ENCODE peak calls at places on chromosomes 11 and 22, in four cellular contexts. J is CD4-positive, alpha-beta T cell; P is astrocyte of the spinal cord; W is pancreas. O is an unnamed sample.

GRCh38 chr11:61963016-61963281 is 4.5 kb downstream of the FTH1 start:
- DNase-seq in P (no peak), W (no peak), J (no peak), O (no peak)

GRCh38 chr11:132685174-132685611 is 847.1 kb downstream of the OPCML start:
- DNase-seq in P (peak), J (no peak), W (no peak), O (no peak)

GRCh38 chr11:62538470-62539237 is 8.0 kb downstream of the AHNAK start:
- DNase-seq in W (no peak), J (no peak), P (no peak), O (no peak)

GRCh38 chr11:111846063-111846462 is 25.3 kb downstream of the ALG9 start:
- DNase-seq in J (no peak), W (no peak), P (peak), O (no peak)

GRCh38 chr11:31303644-31304043 is 65.9 kb downstream of the DCDC1 start:
- DNase-seq in W (peak), J (no peak), P (no peak), O (no peak)

GRCh38 chr11:43567396-43567975 is 113.1 kb upstream of the HSD17B12 start:
- DNase-seq in P (peak), W (no peak), J (no peak), O (no peak)

GRCh38 chr22:47107431-47107830 is 345.0 kb downstream of the TBC1D22A start:
- DNase-seq in J (no peak), P (peak), W (no peak), O (no peak)

GRCh38 chr11:104968365-104968855 is at the start of gene CASP4:
- DNase-seq in P (peak), J (no peak), W (peak), O (no peak)

GRCh38 chr22:37310815-37311595 is 28.7 kb downstream of the CYTH4 start:
- DNase-seq in J (no peak), W (no peak), P (no peak), O (no peak)

GRCh38 chr11:76638267-76639197 is 32.0 kb downstream of the LRRC32 start:
- DNase-seq in J (no peak), P (no peak), W (no peak), O (no peak)

GRCh38 chr11:103779054-103779453 is 257.4 kb upstream of the DDI1 start:
- DNase-seq in P (peak), J (no peak), W (no peak), O (no peak)

GRCh38 chr22:50347157-50347556 is 4.0 kb downstream of the PPP6R2 start:
- DNase-seq in J (no peak), W (no peak), P (no peak), O (no peak)

GRCh38 chr11:15885913-15886698 is 470.2 kb downstream of the SOX6 start:
- DNase-seq in J (no peak), P (no peak), W (no peak), O (no peak)

GRCh38 chr22:48688366-48688765 is 1139.3 kb downstream of the BRD1 start:
- DNase-seq in P (no peak), J (no peak), W (no peak), O (no peak)

GRCh38 chr11:27353593-27354358 is 9.2 kb downstream of the CCDC34 start:
- DNase-seq in J (no peak), P (peak), W (no peak), O (no peak)

GRCh38 chr22:24518774-24519485 is 23.8 kb downstream of the UPB1 start:
- DNase-seq in W (no peak), J (no peak), P (no peak), O (no peak)

GRCh38 chr11:34468209-34468841 is 29.6 kb downstream of the CAT start:
- DNase-seq in P (peak), W (no peak), J (peak), O (no peak)

GRCh38 chr11:12276831-12277475 is 100.4 kb upstream of the PARVA start:
- DNase-seq in J (no peak), W (no peak), P (no peak), O (no peak)

GRCh38 chr22:29478326-29479276 is 1.4 kb upstream of the NEFH start:
- DNase-seq in P (no peak), J (peak), W (no peak), O (peak)

GRCh38 chr11:61545341-61545740 is 35.5 kb downstream of the SYT7 start:
- DNase-seq in J (no peak), P (no peak), W (no peak), O (no peak)

GRCh38 chr11:22433066-22433450 is 94.9 kb downstream of the SLC17A6 start:
- DNase-seq in W (no peak), J (no peak), P (no peak), O (no peak)

GRCh38 chr11:67266424-67267187 is at the start of gene GRK2:
- DNase-seq in P (no peak), W (no peak), J (no peak), O (peak)

GRCh38 chr22:38109391-38110000 is 988 bp downstream of the BAIAP2L2 start:
- DNase-seq in W (no peak), P (no peak), J (no peak), O (no peak)

GRCh38 chr11:33694346-33695050 is 6.1 kb downstream of the C11orf91 start:
- DNase-seq in J (no peak), W (no peak), P (no peak), O (no peak)

GRCh38 chr11:45225961-45226871 is 59.9 kb downstream of the SYT13 start:
- DNase-seq in J (no peak), P (no peak), W (no peak), O (no peak)

GRCh38 chr22:20142711-20143621 is 7.9 kb downstream of the CCDC188 start:
- DNase-seq in P (no peak), J (no peak), W (no peak), O (no peak)

GRCh38 chr22:48333323-48333763 is 1494.3 kb downstream of the BRD1 start:
- DNase-seq in W (no peak), P (no peak), J (no peak), O (no peak)

GRCh38 chr22:46429327-46429853 is 93.9 kb downstream of the TRMU start:
- DNase-seq in W (no peak), P (no peak), J (no peak), O (no peak)

GRCh38 chr22:41048791-41049717 is 43.3 kb upstream of the EP300 start:
- DNase-seq in J (no peak), W (peak), P (peak), O (no peak)

GRCh38 chr22:30045001-30045887 is 35.0 kb upstream of the HORMAD2 start:
- DNase-seq in J (no peak), W (no peak), P (no peak), O (no peak)

GRCh38 chr11:1336836-1337646 is 27.6 kb upstream of the TOLLIP start:
- DNase-seq in W (no peak), J (peak), P (no peak), O (peak)

GRCh38 chr22:24046024-24046423 is 34.9 kb downstream of the CABIN1 start:
- DNase-seq in J (no peak), P (no peak), W (no peak), O (no peak)

GRCh38 chr11:130383363-130384168 is 44.8 kb downstream of the ADAMTS8 start:
- DNase-seq in J (no peak), W (no peak), P (peak), O (no peak)

GRCh38 chr22:41364233-41364632 is 17.5 kb upstream of the TEF start:
- DNase-seq in P (no peak), J (no peak), W (no peak), O (no peak)

GRCh38 chr11:124586247-124586860 is 16.6 kb downstream of the OR8A1 start:
- DNase-seq in J (peak), P (peak), W (peak), O (no peak)
- TF ChIP-seq CTCF in J (peak), P (peak), W (peak), O (peak)

DNA sequence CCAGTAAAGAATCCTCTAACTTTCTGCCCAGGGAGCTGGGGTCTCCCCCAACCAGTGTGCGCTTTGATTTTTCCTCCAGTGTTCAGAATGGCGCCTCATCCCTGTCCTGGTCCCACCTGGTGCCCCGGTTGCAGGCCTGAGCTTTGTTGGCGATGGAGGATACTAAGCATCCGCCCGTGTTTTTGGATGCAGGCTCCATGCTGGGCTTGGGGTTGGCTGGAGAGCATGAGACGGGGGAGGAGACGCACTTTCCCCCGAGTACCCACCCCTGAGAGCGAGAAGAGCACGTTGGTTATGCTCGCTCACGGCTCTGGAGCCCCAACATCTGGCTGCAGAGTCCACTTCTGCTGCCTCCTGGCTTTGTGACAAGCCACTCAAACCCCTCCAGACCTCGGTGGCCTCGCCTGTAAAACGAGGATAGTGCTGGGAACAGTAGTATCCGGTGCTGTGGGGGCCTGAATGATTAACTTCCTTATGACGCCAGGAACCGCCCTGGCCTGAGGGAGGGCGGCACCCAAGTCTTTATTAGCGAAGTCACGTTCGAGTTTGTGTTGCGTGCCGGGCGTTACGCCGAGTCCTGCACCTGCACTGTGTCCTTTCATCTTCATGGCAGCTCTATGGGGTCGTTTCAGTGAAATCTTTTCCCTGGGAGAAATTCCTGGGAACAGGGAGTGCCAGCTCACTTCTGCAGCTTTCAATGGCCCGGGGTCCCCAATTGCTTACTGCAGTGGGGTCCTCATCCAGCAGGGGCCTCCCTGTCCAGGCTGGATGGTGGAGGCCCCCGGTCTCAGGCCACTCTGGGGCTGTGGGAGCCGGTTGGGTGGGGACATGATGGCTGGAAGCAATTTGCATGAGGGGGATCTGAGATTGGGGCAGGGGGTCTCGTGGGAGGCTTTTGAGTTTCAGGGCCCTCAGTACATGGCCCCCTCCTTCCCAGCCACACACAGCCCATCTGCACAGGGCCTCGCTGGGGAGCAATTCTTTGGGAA is 25.5 kb downstream of the MRGPRD start:
- DNase-seq in J (no peak), W (no peak), P (peak), O (no peak)
- TF ChIP-seq CTCF in J (no peak), W (no peak), P (no peak), O (no peak)

GRCh38 chr11:128886401-128887119 is 4.6 kb upstream of the KCNJ5 start:
- DNase-seq in W (peak), P (no peak), J (no peak), O (no peak)
- TF ChIP-seq CTCF in W (peak), P (peak), J (no peak), O (no peak)

DNA sequence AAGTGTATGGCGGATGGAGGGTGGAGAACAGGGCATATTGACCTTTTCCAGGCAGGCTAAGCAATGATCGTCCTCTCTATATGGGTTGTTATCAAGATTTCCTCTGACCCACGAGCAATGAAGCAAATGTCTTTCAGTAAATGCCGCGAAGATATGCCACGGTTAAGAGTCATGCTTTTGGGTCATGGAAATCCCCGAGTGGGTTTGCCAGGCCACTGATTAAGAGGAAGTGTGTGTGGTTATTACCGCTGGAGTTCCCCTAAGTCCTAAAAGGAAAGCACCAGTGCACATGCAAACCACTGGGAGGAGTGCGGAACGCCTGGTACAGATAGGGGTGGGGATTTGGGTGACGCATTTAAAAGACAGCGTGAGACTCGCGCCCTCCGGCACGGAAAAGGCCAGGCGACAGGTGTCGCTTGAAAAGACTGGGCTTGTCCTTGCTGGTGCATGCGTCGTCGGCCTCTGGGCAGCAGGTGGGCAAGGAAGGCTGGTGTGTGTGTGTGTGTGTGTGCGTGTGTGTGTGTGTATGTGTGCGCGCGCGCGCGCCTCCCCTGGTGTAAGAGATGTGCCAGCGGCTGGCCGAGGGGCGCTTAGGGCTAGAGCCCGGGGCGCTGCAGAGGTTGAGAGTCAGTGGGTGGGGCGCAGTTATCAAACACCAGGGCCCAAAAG is at the start of gene BIRC3:
- DNase-seq in W (peak), P (peak), J (peak), O (peak)
- TF ChIP-seq CTCF in W (no peak), P (no peak), J (peak), O (no peak)

DNA sequence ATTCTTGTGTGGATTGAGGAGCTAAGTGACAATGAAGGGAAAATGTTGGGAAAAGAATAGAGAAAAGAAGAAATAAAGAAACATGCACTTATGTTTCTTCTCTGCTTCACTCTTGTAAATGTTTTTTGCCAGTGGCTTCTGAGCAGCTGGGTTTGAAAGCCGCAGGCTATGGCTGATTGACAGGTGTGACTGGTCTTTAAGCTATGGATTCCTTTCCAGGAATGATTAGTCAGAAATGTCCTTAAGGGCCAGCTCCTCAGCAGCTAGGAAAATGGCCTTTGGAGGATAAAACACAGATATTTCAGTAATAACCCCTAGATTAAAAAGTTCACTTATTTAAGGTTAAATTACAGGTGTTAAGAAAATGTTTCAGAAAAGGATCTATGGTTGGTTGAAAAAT is 6.5 kb upstream of the USP28 start:
- DNase-seq in W (no peak), P (no peak), J (no peak), O (no peak)
- TF ChIP-seq CTCF in W (no peak), P (no peak), J (no peak), O (no peak)